ENCODE peak calls at places on chromosomes 13 and 19, in eight cellular contexts. Y, L, T, M, Q, H, W and B are unnamed samples.

GRCh38 chr13:48155850-48156249 is 60.9 kb upstream of the MED4 start:
- DNase-seq in M (no peak), Q (no peak), L (no peak), W (no peak), H (no peak), T (no peak), Y (no peak), B (peak)

GRCh38 chr19:56987184-56987583 is 132.6 kb upstream of the USP29 start:
- DNase-seq in Q (no peak), L (no peak), Y (peak), M (no peak), W (no peak), H (no peak), T (no peak), B (peak)

GRCh38 chr19:32469796-32470195 is 64.2 kb downstream of the DPY19L3 start:
- DNase-seq in Y (no peak), T (no peak), Q (no peak), W (no peak), H (no peak), M (no peak), L (no peak), B (no peak)

GRCh38 chr13:37342205-37342604 is 236.7 kb upstream of the CSNK1A1L start:
- DNase-seq in T (no peak), Y (no peak), H (no peak), L (no peak), M (no peak), Q (no peak), W (peak), B (no peak)

GRCh38 chr13:38866649-38867048 is 124.0 kb downstream of the STOML3 start:
- DNase-seq in M (no peak), Y (no peak), T (no peak), Q (no peak), W (no peak), H (no peak), L (no peak), B (peak)

GRCh38 chr19:10346509-10346908 is 7.1 kb upstream of the ICAM3 start:
- DNase-seq in L (no peak), Y (no peak), Q (no peak), T (no peak), W (no peak), M (no peak), H (no peak), B (peak)

GRCh38 chr19:30722236-30722635 is 350.1 kb downstream of the ZNF536 start:
- DNase-seq in L (no peak), M (no peak), Q (peak), H (no peak), T (no peak), Y (no peak), W (no peak), B (no peak)

GRCh38 chr19:55778331-55778730 is 9.4 kb downstream of the RFPL4AL1 start:
- DNase-seq in Q (no peak), M (no peak), W (no peak), L (no peak), Y (no peak), H (no peak), T (no peak), B (no peak)

GRCh38 chr19:55672418-55672817 is 2.6 kb upstream of the EPN1 start:
- DNase-seq in Y (no peak), L (no peak), M (no peak), H (no peak), Q (no peak), T (no peak), W (no peak), B (peak)

GRCh38 chr13:50535050-50535449 is 308.4 kb downstream of the DLEU7 start:
- DNase-seq in H (no peak), T (no peak), M (no peak), Y (no peak), Q (no peak), W (no peak), L (no peak), B (no peak)

GRCh38 chr13:102648046-102648445 is 46.8 kb downstream of the METTL21C start:
- DNase-seq in W (no peak), Y (no peak), H (no peak), T (no peak), Q (no peak), M (no peak), L (no peak), B (no peak)

GRCh38 chr13:94708031-94708571 is 4.2 kb downstream of the SOX21 start:
- DNase-seq in Y (no peak), Q (no peak), L (no peak), W (peak), T (no peak), M (no peak), H (no peak), B (no peak)
- TF ChIP-seq POLR2A in Y (no peak), Q (no peak), L (no peak), W (no peak), T (no peak), M (no peak), H (no peak), B (no peak)

DNA sequence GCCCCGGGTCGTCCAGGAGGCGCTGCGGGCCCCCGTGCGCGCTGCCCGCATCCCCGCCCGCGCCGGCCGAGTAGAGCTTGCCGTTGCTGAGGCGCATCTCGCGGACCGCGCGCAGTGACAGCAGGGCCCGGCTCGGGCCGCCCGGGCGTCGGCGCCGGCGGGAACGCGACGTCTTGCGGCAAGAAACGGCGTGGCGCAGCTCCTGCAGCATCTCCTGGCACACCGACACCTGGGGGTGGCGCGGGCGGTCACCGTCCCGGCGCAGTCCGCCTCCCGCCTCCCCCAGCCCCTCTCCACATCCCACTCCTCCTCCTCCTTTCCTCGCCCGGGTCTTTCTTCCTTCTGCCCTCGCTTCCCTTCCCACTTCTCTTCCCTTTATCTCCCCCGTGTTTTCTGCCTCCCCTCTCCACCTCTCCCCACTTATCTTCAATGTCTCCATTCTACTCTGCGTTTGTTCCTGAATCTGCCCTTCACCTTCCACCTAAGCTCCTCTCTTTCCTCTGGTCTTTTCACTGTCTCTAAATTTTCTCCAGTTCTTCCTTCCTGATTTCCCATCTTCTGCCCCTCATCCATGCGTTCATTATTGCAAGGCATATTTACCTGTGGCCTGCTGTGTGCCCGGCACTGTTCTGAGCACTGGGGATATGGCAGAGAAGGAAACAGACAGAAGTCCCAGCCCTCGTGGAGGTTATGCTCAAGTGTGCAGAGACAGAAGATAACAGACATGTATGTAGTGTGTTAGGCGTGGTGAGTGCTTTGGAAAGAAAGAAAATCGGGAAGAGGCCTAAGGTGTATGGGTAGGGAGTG is 5.2 kb upstream of the ATP1A3 start:
- DNase-seq in L (no peak), H (no peak), Q (no peak), M (no peak), T (no peak), W (peak), Y (no peak), B (no peak)
- H3K4me3 ChIP-seq in L (no peak), H (no peak), Q (no peak), M (peak), T (no peak), W (no peak), Y (no peak), B (no peak)

GRCh38 chr13:110913322-110913721 is 1.5 kb downstream of the ANKRD10 start:
- DNase-seq in Y (no peak), L (no peak), Q (no peak), W (no peak), T (no peak), M (peak), H (peak), B (peak)
- TF ChIP-seq POLR2A in Y (no peak), L (no peak), Q (no peak), W (no peak), T (no peak), M (no peak), H (no peak), B (no peak)

DNA sequence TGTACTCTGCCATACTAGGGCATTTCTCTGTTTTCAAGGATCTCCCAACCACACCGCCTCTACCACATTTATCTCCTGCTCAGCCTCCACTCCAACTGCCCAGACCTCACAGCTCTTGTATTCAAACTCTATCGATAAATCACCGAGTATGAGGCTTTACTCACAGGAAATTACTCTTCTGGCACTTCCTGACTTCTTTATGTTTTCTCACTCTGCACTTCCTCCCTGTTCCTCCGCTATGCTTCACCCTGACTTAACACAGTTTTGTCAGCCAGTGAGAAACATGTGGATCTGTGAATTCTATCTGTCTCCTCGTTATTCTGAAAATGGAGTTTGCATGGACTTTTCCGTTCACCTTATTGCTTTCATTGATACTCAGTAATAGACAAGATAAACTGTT is 2.6 kb upstream of the CARD8 start:
- DNase-seq in Q (no peak), L (no peak), H (no peak), M (no peak), Y (no peak), T (no peak), W (no peak), B (peak)
- H3K4me3 ChIP-seq in Q (no peak), L (no peak), H (no peak), M (no peak), Y (no peak), T (no peak), W (no peak), B (peak)

GRCh38 chr13:114134944-114135610 is 2.7 kb upstream of the RASA3 start:
- DNase-seq in M (no peak), Y (no peak), W (no peak), H (no peak), L (no peak), T (peak), Q (no peak), B (no peak)
- TF ChIP-seq POLR2A in M (no peak), Y (no peak), W (no peak), H (no peak), L (no peak), T (no peak), Q (no peak), B (no peak)

GRCh38 chr19:17751103-17751911 is at the start of gene FCHO1:
- DNase-seq in L (peak), M (peak), T (peak), H (no peak), Y (no peak), Q (no peak), W (peak), B (peak)

GRCh38 chr19:17749912-17750317 is 1.4 kb upstream of the FCHO1 start:
- DNase-seq in T (no peak), L (peak), H (no peak), M (no peak), Q (no peak), Y (no peak), W (no peak), B (peak)

GRCh38 chr19:17753976-17754375 is 2.7 kb downstream of the FCHO1 start:
- DNase-seq in T (no peak), H (no peak), L (peak), Q (no peak), Y (no peak), W (no peak), M (no peak), B (no peak)

GRCh38 chr19:17752865-17753639 is 1.8 kb downstream of the FCHO1 start:
- DNase-seq in L (no peak), Y (no peak), Q (no peak), H (no peak), W (no peak), T (no peak), M (no peak), B (no peak)

DNA sequence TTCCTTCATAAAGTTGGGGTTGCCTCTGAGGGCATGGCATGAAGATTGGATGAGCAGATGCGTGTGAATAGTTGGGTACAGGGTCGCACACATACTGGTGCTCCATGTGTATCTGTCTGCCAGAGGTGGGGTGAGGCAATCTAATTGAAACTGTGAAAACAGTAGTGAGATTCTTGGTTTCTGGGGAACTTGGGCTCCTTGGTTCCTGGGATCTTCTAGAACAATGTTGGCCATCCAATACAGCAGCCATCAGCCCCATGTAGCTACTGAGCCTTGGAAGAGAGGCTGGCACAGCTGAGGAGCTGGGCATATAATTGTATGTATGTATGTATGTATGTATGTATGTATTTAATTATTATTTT is 616 bp downstream of the FCHO1 start:
- DNase-seq in M (no peak), H (no peak), Y (no peak), Q (no peak), W (no peak), L (no peak), T (no peak), B (peak)
- H3K4me3 ChIP-seq in M (no peak), H (no peak), Y (no peak), Q (no peak), W (peak), L (no peak), T (peak), B (peak)

GRCh38 chr13:43134896-43135295 is 111.5 kb downstream of the DNAJC15 start:
- DNase-seq in T (no peak), M (no peak), W (no peak), H (no peak), Y (no peak), L (no peak), Q (no peak), B (no peak)
- TF ChIP-seq POLR2A in T (no peak), M (no peak), W (no peak), H (no peak), Y (no peak), L (no peak), Q (no peak), B (no peak)